ENCODE peak calls at places on chromosomes 5 and 9, in four cellular contexts. S, W, B and E are unnamed samples.

GRCh38 chr5:112492291-112492690 is 73.2 kb upstream of the EPB41L4A start:
- DNase-seq in S (peak), W (peak), B (peak), E (peak)

GRCh38 chr5:38722918-38723317 is 122.9 kb upstream of the OSMR start:
- DNase-seq in S (no peak), W (no peak), B (no peak), E (no peak)

GRCh38 chr5:133969654-133970324 is 1.4 kb upstream of the C5orf15 start:
- DNase-seq in S (peak), W (peak), B (no peak), E (peak)

GRCh38 chr9:34566191-34566849 is 23.2 kb downstream of the CNTFR start:
- DNase-seq in S (no peak), W (no peak), B (no peak), E (no peak)

GRCh38 chr5:125992050-125992449 is 431.2 kb upstream of the GRAMD2B start:
- DNase-seq in S (no peak), W (no peak), B (no peak), E (no peak)

GRCh38 chr5:133006653-133007052 is 19.7 kb downstream of the ZCCHC10 start:
- DNase-seq in S (peak), W (no peak), B (no peak), E (no peak)

GRCh38 chr9:98807811-98808195 is 333 bp downstream of the GALNT12 start:
- DNase-seq in S (no peak), W (peak), B (peak), E (no peak)

GRCh38 chr5:64625678-64626077 is 64.6 kb upstream of the SHISAL2B start:
- DNase-seq in S (no peak), W (no peak), B (no peak), E (no peak)

GRCh38 chr9:18338042-18338441 is 135.9 kb upstream of the ADAMTSL1 start:
- DNase-seq in S (no peak), W (no peak), B (no peak), E (no peak)

GRCh38 chr5:151620463-151620844 is 29.3 kb upstream of the FAT2 start:
- DNase-seq in S (no peak), W (no peak), B (no peak), E (no peak)

GRCh38 chr5:10724799-10725507 is 36.1 kb downstream of the DAP start:
- DNase-seq in S (peak), W (peak), B (no peak), E (no peak)

GRCh38 chr5:112228672-112229071 is 190.4 kb downstream of the EPB41L4A start:
- DNase-seq in S (no peak), W (no peak), B (no peak), E (no peak)

GRCh38 chr5:109649371-109649770 is 40.4 kb upstream of the MAN2A1 start:
- DNase-seq in S (no peak), W (no peak), B (no peak), E (no peak)

GRCh38 chr5:146109379-146109778 is 4.0 kb upstream of the PLAC8L1 start:
- DNase-seq in S (no peak), W (no peak), B (no peak), E (no peak)

DNA sequence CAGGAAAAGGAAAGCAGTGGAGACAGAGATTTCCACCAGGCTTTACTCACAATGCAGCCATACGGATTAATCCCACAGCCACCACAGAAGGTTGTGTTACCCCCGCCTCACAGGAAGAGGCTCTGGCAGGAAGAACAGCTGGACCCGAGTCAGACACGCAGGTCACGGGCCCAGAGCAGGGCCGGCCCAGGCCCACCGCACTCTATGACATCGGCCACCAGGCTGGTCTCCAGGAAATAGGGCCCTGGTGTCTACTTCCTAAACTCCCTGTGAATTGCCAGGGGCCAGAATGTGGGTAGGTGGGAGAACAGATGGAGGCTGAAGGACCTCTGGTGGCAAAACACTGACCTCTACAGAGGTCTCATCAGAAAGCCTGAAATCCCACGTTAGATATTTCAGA is 15.6 kb downstream of the MGAT1 start:
- DNase-seq in S (no peak), W (no peak), B (no peak), E (no peak)
- TF ChIP-seq FOXK2 in S (no peak), W (no peak), B (no peak), E (no peak)

GRCh38 chr9:90953200-90953599 is 151.6 kb downstream of the SYK start:
- DNase-seq in S (no peak), W (no peak), B (no peak), E (no peak)
- TF ChIP-seq FOXK2 in S (no peak), W (no peak), B (no peak), E (no peak)

DNA sequence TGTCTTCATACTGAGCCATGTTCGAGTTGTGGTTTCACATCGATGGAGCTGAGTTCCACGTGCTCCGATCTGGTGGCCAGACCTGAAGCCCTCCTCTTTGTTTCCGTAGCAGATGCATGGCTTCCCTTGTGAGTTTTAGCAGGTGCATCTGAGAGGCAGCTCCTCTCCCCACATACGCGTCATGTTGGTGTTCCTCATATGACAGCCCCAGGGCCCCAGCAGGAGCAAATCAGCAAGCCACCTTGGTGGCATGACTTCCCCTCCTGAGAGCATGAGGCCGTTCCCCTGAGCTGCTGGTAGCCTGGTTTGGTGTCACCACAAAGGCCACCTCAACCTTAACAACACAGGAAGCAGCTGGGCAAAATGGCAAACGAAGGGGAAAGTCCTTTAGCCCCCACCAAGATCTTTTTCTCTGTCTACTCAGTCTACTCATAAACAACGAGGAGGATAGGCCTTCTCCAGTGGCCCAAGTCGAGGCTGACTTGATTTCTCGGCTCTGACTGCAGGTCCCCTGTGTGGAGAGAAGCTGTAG is 5.9 kb downstream of the CYFIP2 start:
- DNase-seq in S (no peak), W (no peak), B (no peak), E (peak)
- TF ChIP-seq FOXK2 in S (no peak), W (no peak), B (no peak), E (no peak)

DNA sequence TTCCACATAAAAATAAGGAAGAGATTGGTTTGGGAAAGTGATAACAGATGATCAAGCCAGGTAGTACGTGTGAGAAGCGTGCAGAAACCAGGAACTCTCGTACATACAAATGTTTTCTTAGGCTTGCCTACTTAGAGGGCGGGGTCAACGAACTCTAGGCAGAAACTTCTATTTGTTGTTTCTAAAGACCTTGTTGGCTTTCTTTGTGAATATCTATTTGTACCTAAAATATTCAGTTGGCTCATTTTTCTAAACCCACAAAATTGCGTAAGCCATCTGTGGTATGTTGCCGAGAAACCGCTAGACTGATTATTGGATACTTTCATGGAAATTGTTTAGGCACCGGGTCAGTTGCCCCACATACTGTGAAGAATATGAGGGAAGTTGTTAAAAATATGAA is 458.5 kb downstream of the MAT2B start:
- DNase-seq in S (no peak), W (no peak), B (no peak), E (no peak)
- TF ChIP-seq FOXK2 in S (no peak), W (no peak), B (no peak), E (no peak)

GRCh38 chr5:159210846-159211245 is 1.5 kb upstream of the RNF145 start:
- DNase-seq in S (no peak), W (no peak), B (no peak), E (no peak)
- TF ChIP-seq FOXK2 in S (no peak), W (no peak), B (no peak), E (no peak)

GRCh38 chr9:121751686-121752445 is 100.4 kb downstream of the DAB2IP start:
- DNase-seq in S (no peak), W (no peak), B (no peak), E (no peak)
- TF ChIP-seq FOXK2 in S (no peak), W (no peak), B (no peak), E (no peak)

DNA sequence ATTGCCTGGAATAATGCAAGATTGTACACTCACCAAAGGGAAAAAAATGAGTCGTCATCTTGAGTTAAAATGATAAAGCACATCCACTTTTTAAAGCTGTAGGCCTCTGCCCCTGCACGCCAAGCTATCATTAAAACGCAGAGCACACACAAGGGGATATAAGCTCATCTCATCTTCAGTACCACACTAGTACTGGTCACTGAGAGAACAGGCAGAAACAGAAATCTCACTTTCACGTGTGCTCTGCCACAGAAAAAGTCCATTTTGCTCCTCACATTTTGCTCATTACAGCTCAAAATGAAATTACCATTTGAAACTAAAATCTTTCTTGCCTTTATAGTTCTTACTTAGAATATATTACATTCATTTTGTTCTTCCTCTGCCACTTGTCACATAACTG is 99.2 kb upstream of the SLC30A5 start:
- DNase-seq in S (no peak), W (no peak), B (no peak), E (peak)
- TF ChIP-seq FOXK2 in S (no peak), W (no peak), B (no peak), E (no peak)